ENCODE peak calls at places on chromosomes 5 and 9, in ten cellular contexts. Z is HCT116, O is H7, A is cardiac fibroblast, U is Kasumi-1, R is activated T-cell treated with anti-CD3 and anti-CD28 coated beads for 1 hour, J is iPS DF 19.7, M is ELR, V is heart right ventricle, X is colonic mucosa. L is an unnamed sample.

GRCh38 chr5:173925449-173926071 is 37.4 kb downstream of the CPEB4 start:
- DNase-seq in R (peak), Z (peak), J (no peak), M (peak), O (no peak), A (peak), X (peak), V (peak), U (peak), L (peak)

GRCh38 chr9:100394819-100395218 is 32.1 kb upstream of the MSANTD3 start:
- DNase-seq in A (peak), J (no peak), X (no peak), U (peak), O (no peak), M (peak), R (no peak), V (no peak), Z (no peak), L (no peak)

GRCh38 chr5:3596261-3596825 is 711 bp downstream of the IRX1 start:
- DNase-seq in J (no peak), O (peak), U (no peak), A (no peak), M (no peak), X (no peak), R (no peak), V (no peak), Z (no peak), L (no peak)

GRCh38 chr9:129761293-129761900 is 8.6 kb upstream of the PTGES start:
- DNase-seq in U (no peak), Z (no peak), A (peak), J (no peak), X (peak), O (no peak), M (peak), R (no peak), V (peak), L (no peak)

GRCh38 chr5:62633243-62633642 is 54.6 kb downstream of the LRRC70 start:
- DNase-seq in V (no peak), O (no peak), A (no peak), R (no peak), X (no peak), J (no peak), Z (no peak), U (no peak), M (no peak), L (no peak)

GRCh38 chr9:91275641-91276040 is 86.1 kb downstream of the AUH start:
- DNase-seq in O (no peak), J (no peak), U (no peak), R (no peak), Z (no peak), X (no peak), V (no peak), A (no peak), M (no peak), L (no peak)

GRCh38 chr5:10653033-10653432 is 89.2 kb downstream of the ANKRD33B start:
- DNase-seq in X (peak), J (no peak), M (no peak), V (peak), Z (no peak), R (no peak), U (no peak), O (no peak), A (no peak), L (no peak)

GRCh38 chr9:130549093-130549735 is 30.2 kb upstream of the FUBP3 start:
- DNase-seq in J (peak), Z (peak), O (peak), A (peak), R (no peak), V (no peak), U (no peak), X (no peak), M (no peak), L (no peak)

GRCh38 chr9:95124582-95125359 is 192.7 kb downstream of the FANCC start:
- DNase-seq in X (no peak), O (peak), V (no peak), J (no peak), M (no peak), A (no peak), R (no peak), Z (no peak), U (no peak), L (no peak)

GRCh38 chr5:124030043-124030461 is 518.1 kb downstream of the CSNK1G3 start:
- DNase-seq in V (no peak), Z (no peak), M (no peak), U (no peak), R (no peak), X (no peak), J (no peak), A (no peak), O (no peak), L (no peak)

GRCh38 chr5:143108498-143109128 is 294.9 kb downstream of the NR3C1 start:
- DNase-seq in X (peak), O (no peak), J (no peak), M (no peak), A (no peak), Z (no peak), V (peak), R (no peak), U (no peak), L (no peak)

GRCh38 chr5:64285188-64286130 is 119.8 kb downstream of the RNF180 start:
- DNase-seq in M (no peak), J (no peak), X (no peak), R (no peak), Z (no peak), A (no peak), V (no peak), U (no peak), O (no peak), L (no peak)

L was measured in memory B cell.